ENCODE peak calls at places on chromosomes 3 and 15, in six cellular contexts. O is GM12892, V is K562, D is GM12891, Z is GM12878, B is HepG2. H is an unnamed sample.

GRCh38 chr3:47802734-47803477 is at the start of gene DHX30:
- DNase-seq in V (peak), B (peak), O (peak), D (peak), Z (no peak), H (peak)

GRCh38 chr3:45453083-45453482 is 64.7 kb downstream of the LARS2 start:
- DNase-seq in Z (no peak), O (no peak), D (no peak), B (no peak), V (no peak), H (no peak)

GRCh38 chr3:43817825-43818224 is 127.1 kb downstream of the ABHD5 start:
- DNase-seq in O (no peak), Z (no peak), B (no peak), D (no peak), V (no peak), H (no peak)

GRCh38 chr3:99579246-99579645 is 59.1 kb upstream of the COL8A1 start:
- DNase-seq in D (no peak), O (no peak), Z (no peak), V (no peak), B (peak), H (no peak)

GRCh38 chr3:8990266-8991215 is 27.3 kb upstream of the RAD18 start:
- DNase-seq in B (no peak), O (no peak), D (no peak), Z (no peak), V (no peak), H (no peak)

GRCh38 chr15:70252056-70252935 is 154.6 kb upstream of the TLE3 start:
- DNase-seq in O (no peak), Z (no peak), D (no peak), V (no peak), B (no peak), H (peak)

GRCh38 chr15:66578286-66578875 is 12.6 kb upstream of the LCTL start:
- DNase-seq in Z (no peak), B (no peak), D (no peak), O (no peak), V (no peak), H (no peak)

GRCh38 chr15:68781209-68781608 is 39.5 kb downstream of the ANP32A start:
- DNase-seq in B (no peak), Z (no peak), V (no peak), D (no peak), O (no peak), H (no peak)

GRCh38 chr3:13891492-13892073 is 11.7 kb upstream of the WNT7A start:
- DNase-seq in Z (no peak), B (no peak), O (no peak), V (peak), D (no peak), H (no peak)

GRCh38 chr15:26503998-26504397 is 268.9 kb downstream of the GABRB3 start:
- DNase-seq in D (no peak), O (no peak), Z (no peak), V (no peak), B (no peak), H (no peak)

GRCh38 chr3:58521917-58522680 is 14.9 kb downstream of the ACOX2 start:
- DNase-seq in Z (no peak), B (peak), O (no peak), V (no peak), D (no peak), H (no peak)

GRCh38 chr15:90869601-90870353 is 1.4 kb downstream of the FURIN start:
- DNase-seq in D (no peak), V (peak), B (no peak), Z (no peak), O (no peak), H (no peak)

GRCh38 chr3:112587336-112587735 is 25.5 kb downstream of the SLC35A5 start:
- DNase-seq in B (no peak), O (no peak), Z (no peak), V (no peak), D (no peak), H (no peak)

GRCh38 chr3:132641837-132642538 is 17.6 kb downstream of the ACAD11 start:
- DNase-seq in V (peak), Z (no peak), D (no peak), B (peak), O (no peak), H (peak)

GRCh38 chr3:171528102-171528501 is 67.9 kb upstream of the TNIK start:
- DNase-seq in D (no peak), O (no peak), V (no peak), B (no peak), Z (no peak), H (no peak)

GRCh38 chr15:22992026-22992331 is 11.8 kb upstream of the CYFIP1 start:
- DNase-seq in V (no peak), O (no peak), Z (no peak), D (no peak), B (no peak), H (no peak)

GRCh38 chr3:102488316-102488715 is 53.5 kb downstream of the ZPLD1 start:
- DNase-seq in Z (no peak), V (no peak), B (no peak), D (no peak), O (no peak), H (no peak)

GRCh38 chr3:15476378-15476777 is 45.1 kb downstream of the COLQ start:
- DNase-seq in D (no peak), Z (no peak), O (no peak), V (no peak), B (no peak), H (no peak)

GRCh38 chr3:191627064-191627463 is 166.1 kb downstream of the PYDC2 start:
- DNase-seq in Z (no peak), O (no peak), D (no peak), B (no peak), V (no peak), H (no peak)

GRCh38 chr15:42059661-42060476 is 34.5 kb downstream of the PLA2G4D start:
- DNase-seq in V (peak), B (peak), O (no peak), Z (no peak), D (no peak), H (peak)

GRCh38 chr3:49718419-49719213 is 868 bp downstream of the AMIGO3 start:
- DNase-seq in B (no peak), V (no peak), Z (no peak), O (no peak), D (no peak), H (no peak)

GRCh38 chr3:188954590-188955208 is 217.1 kb upstream of the TPRG1 start:
- DNase-seq in V (peak), D (no peak), B (peak), Z (peak), O (peak), H (peak)

GRCh38 chr15:76566276-76566675 is 229.7 kb downstream of the ISL2 start:
- DNase-seq in B (no peak), V (no peak), D (no peak), O (no peak), Z (no peak), H (no peak)

GRCh38 chr15:67747949-67748348 is 77.4 kb upstream of the SKOR1 start:
- DNase-seq in D (no peak), B (no peak), Z (no peak), V (no peak), O (no peak), H (no peak)

GRCh38 chr3:101065962-101066361 is 72.7 kb upstream of the ABI3BP start:
- DNase-seq in D (no peak), B (peak), Z (no peak), O (no peak), V (no peak), H (no peak)

GRCh38 chr3:177538743-177539730 is 341.8 kb upstream of the TBL1XR1 start:
- DNase-seq in Z (peak), O (no peak), B (peak), D (no peak), V (no peak), H (no peak)

GRCh38 chr15:99014803-99015676 is 7.4 kb upstream of the PGPEP1L start:
- DNase-seq in D (peak), V (peak), Z (no peak), O (peak), B (peak), H (peak)
- TF ChIP-seq TAF1 in D (no peak), V (no peak), Z (peak), O (no peak), B (no peak), H (no peak)

GRCh38 chr3:71191031-71191482 is 392.5 kb downstream of the FOXP1 start:
- DNase-seq in B (peak), Z (no peak), D (no peak), V (no peak), O (no peak), H (no peak)

GRCh38 chr3:71194785-71195184 is 388.7 kb downstream of the FOXP1 start:
- DNase-seq in O (no peak), D (no peak), V (peak), Z (no peak), B (no peak), H (no peak)

GRCh38 chr3:71197841-71198565 is 385.5 kb downstream of the FOXP1 start:
- DNase-seq in Z (no peak), O (no peak), B (no peak), V (no peak), D (no peak), H (no peak)

GRCh38 chr3:71195492-71195891 is 388.0 kb downstream of the FOXP1 start:
- DNase-seq in D (no peak), V (no peak), B (peak), Z (no peak), O (no peak), H (no peak)
- TF ChIP-seq TAF1 in D (no peak), V (no peak), B (no peak), Z (no peak), O (no peak), H (no peak)

DNA sequence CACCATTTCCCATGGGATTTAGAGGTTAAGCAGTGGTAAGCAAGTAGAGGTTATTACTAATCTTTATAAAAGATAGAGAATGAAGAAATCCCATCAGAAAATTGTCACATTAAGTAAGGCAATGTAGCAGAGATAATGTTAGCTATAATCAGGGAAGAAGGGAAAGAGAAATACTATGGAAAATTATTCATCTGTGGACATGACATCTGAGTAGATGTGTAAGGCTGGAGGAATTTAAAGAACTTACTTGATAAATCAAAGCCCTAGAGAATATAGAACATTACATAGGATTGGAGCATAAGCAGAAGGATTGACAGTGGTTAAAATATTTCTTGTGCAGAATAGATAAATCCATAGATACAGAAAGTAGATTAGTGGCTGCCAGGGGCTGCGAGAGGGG is 553.1 kb upstream of the CBLB start:
- DNase-seq in V (no peak), Z (no peak), O (no peak), D (no peak), B (no peak), H (no peak)
- TF ChIP-seq TAF1 in V (no peak), Z (no peak), O (no peak), D (no peak), B (no peak), H (no peak)

GRCh38 chr15:56538901-56539545 is 74.1 kb upstream of the MNS1 start:
- DNase-seq in D (no peak), V (no peak), O (no peak), Z (no peak), B (no peak), H (no peak)

GRCh38 chr15:56532766-56533455 is 68.0 kb upstream of the MNS1 start:
- DNase-seq in Z (no peak), V (no peak), D (no peak), B (no peak), O (no peak), H (no peak)

GRCh38 chr15:56533741-56534416 is 68.9 kb upstream of the MNS1 start:
- DNase-seq in D (no peak), B (no peak), O (no peak), Z (no peak), V (no peak), H (no peak)

GRCh38 chr15:56537881-56538280 is 72.9 kb upstream of the MNS1 start:
- DNase-seq in D (no peak), B (no peak), V (no peak), O (no peak), Z (no peak), H (no peak)
- TF ChIP-seq TAF1 in D (no peak), B (no peak), V (no peak), O (no peak), Z (no peak), H (no peak)

DNA sequence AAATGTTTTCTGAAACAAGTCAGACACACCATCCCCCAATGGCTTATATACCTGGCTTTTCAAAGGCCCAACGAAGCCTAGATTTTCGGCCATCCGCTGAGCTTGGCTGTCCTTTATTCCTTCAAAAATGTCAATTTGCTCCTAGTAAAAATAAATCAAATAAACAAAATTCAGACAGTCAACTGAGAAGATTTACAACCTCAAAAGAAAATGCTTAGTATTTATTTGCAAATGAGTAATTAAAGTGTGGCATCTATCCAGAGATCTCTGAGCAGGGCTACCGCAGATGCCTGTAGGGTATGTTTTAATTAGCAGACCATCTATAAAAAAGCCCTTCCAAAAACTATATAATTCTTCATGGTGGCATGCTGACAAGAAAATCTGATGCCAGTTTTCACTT is 136.2 kb downstream of the SUCLG2 start:
- DNase-seq in V (no peak), D (no peak), B (no peak), O (no peak), Z (no peak), H (peak)
- TF ChIP-seq TAF1 in V (no peak), D (no peak), B (no peak), O (no peak), Z (no peak), H (no peak)